ENCODE peak calls at places on chromosomes 1 and 21, in four cellular contexts. X, F, U and Z are unnamed samples. For H3K27me3, the result is how much of the 10 kb centered on the place peaks cover.

GRCh38 chr1:175906370-175906769 is 163.0 kb upstream of the TNR start:
- DNase-seq in X (no peak), U (no peak), F (no peak), Z (no peak)

GRCh38 chr1:240092301-240093119 is 827 bp downstream of the FMN2 start:
- DNase-seq in X (no peak), U (no peak), F (no peak), Z (no peak)

GRCh38 chr21:46297311-46298082 is 11.4 kb downstream of the YBEY start:
- DNase-seq in U (peak), F (no peak), X (no peak), Z (no peak)

GRCh38 chr1:213281610-213282316 is 230.7 kb downstream of the RPS6KC1 start:
- DNase-seq in F (no peak), U (no peak), X (no peak), Z (no peak)

GRCh38 chr1:67818725-67819301 is 14.5 kb downstream of the GNG12 start:
- DNase-seq in F (no peak), U (no peak), X (no peak), Z (no peak)

GRCh38 chr1:226027861-226028260 is 28.7 kb upstream of the SDE2 start:
- DNase-seq in F (no peak), U (no peak), X (no peak), Z (no peak)

GRCh38 chr1:87449348-87449963 is 120.8 kb downstream of the LMO4 start:
- DNase-seq in U (peak), X (no peak), F (no peak), Z (peak)

GRCh38 chr1:240258910-240259309 is 167.2 kb downstream of the FMN2 start:
- DNase-seq in X (no peak), F (no peak), U (no peak), Z (no peak)

GRCh38 chr21:34915364-34915834 is 133.7 kb downstream of the RUNX1 start:
- DNase-seq in X (no peak), U (no peak), F (no peak), Z (no peak)

GRCh38 chr21:33587792-33588484 is 546 bp downstream of the DONSON start:
- DNase-seq in F (no peak), U (no peak), X (no peak), Z (peak)

GRCh38 chr1:27689423-27690173 is 17.6 kb upstream of the IFI6 start:
- DNase-seq in U (no peak), X (no peak), F (no peak), Z (no peak)

GRCh38 chr1:35568975-35569395 is 4.1 kb upstream of the TFAP2E start:
- DNase-seq in X (peak), F (peak), U (no peak), Z (no peak)

GRCh38 chr1:94865369-94865768 is 45.2 kb downstream of the SLC44A3 start:
- DNase-seq in X (no peak), U (no peak), F (no peak), Z (no peak)

GRCh38 chr1:238546118-238546517 is 655.4 kb upstream of the ZP4 start:
- DNase-seq in F (no peak), U (no peak), X (no peak), Z (no peak)

GRCh38 chr1:24888061-24888970 is 41.8 kb downstream of the RUNX3 start:
- DNase-seq in F (no peak), X (no peak), U (no peak), Z (no peak)

GRCh38 chr1:218851601-218852000 is 322.1 kb upstream of the LYPLAL1 start:
- DNase-seq in F (no peak), X (no peak), U (no peak), Z (no peak)

GRCh38 chr1:96756789-96757188 is 35.2 kb downstream of the PTBP2 start:
- DNase-seq in U (no peak), F (no peak), X (no peak), Z (no peak)

GRCh38 chr1:117735045-117735992 is 129.5 kb downstream of the TENT5C start:
- DNase-seq in X (peak), U (no peak), F (no peak), Z (no peak)

GRCh38 chr1:15475737-15476314 is at the start of gene CELA2B:
- DNase-seq in U (no peak), F (no peak), X (no peak), Z (no peak)

GRCh38 chr1:4005431-4005830 is 105.4 kb upstream of the C1orf174 start:
- DNase-seq in U (no peak), X (no peak), F (no peak), Z (no peak)

GRCh38 chr1:204975568-204976235 is 67.3 kb upstream of the CNTN2 start:
- DNase-seq in F (peak), U (no peak), X (peak), Z (no peak)

GRCh38 chr1:62397301-62397700 is 39.5 kb upstream of the USP1 start:
- DNase-seq in U (no peak), F (no peak), X (no peak), Z (no peak)

GRCh38 chr1:214317300-214317699 is 36.3 kb downstream of the SMYD2 start:
- DNase-seq in F (no peak), U (no peak), X (no peak), Z (no peak)

GRCh38 chr1:13965770-13966398 is 265.9 kb downstream of the PRDM2 start:
- DNase-seq in U (peak), F (no peak), X (no peak), Z (no peak)

GRCh38 chr1:66207484-66207883 is 326.5 kb upstream of the SGIP1 start:
- DNase-seq in X (no peak), U (no peak), F (no peak), Z (no peak)

GRCh38 chr1:184300446-184300845 is 86.4 kb upstream of the C1orf21 start:
- DNase-seq in U (no peak), F (no peak), X (no peak), Z (no peak)

GRCh38 chr1:59415286-59415850 is 118.5 kb downstream of the FGGY start:
- DNase-seq in X (no peak), F (no peak), U (no peak), Z (no peak)

GRCh38 chr21:24118738-24119470 is 1488.4 kb downstream of the MRPL39 start:
- DNase-seq in X (no peak), U (no peak), F (no peak), Z (no peak)

GRCh38 chr1:232344791-232345399 is 285.0 kb downstream of the SIPA1L2 start:
- DNase-seq in X (no peak), U (no peak), F (no peak), Z (no peak)

GRCh38 chr1:226891846-226892533 is 21.6 kb downstream of the PSEN2 start:
- DNase-seq in X (no peak), U (no peak), F (no peak), Z (no peak)

GRCh38 chr1:119613769-119614358 is 34.2 kb downstream of the ZNF697 start:
- DNase-seq in U (peak), X (peak), F (peak), Z (peak)

GRCh38 chr1:174118726-174119125 is 40.6 kb upstream of the RABGAP1L start:
- DNase-seq in X (no peak), F (no peak), U (no peak), Z (no peak)

GRCh38 chr21:35619184-35619583 is 441.1 kb downstream of the SETD4 start:
- DNase-seq in F (no peak), X (no peak), U (no peak), Z (no peak)

GRCh38 chr1:93846151-93846928 is 32.7 kb downstream of the DNTTIP2 start:
- DNase-seq in U (peak), X (peak), F (no peak), Z (peak)

GRCh38 chr1:3838788-3839187 is 18.2 kb downstream of the CEP104 start:
- DNase-seq in U (no peak), F (no peak), X (no peak), Z (no peak)

GRCh38 chr1:200550367-200550766 is 70.2 kb downstream of the KIF14 start:
- DNase-seq in U (no peak), F (no peak), X (no peak), Z (no peak)

GRCh38 chr1:18109756-18110597 is 2.4 kb downstream of the IGSF21 start:
- DNase-seq in X (no peak), F (no peak), U (peak), Z (no peak)

GRCh38 chr1:232575524-232576040 is 54.4 kb downstream of the SIPA1L2 start:
- DNase-seq in U (no peak), F (no peak), X (no peak), Z (no peak)

DNA sequence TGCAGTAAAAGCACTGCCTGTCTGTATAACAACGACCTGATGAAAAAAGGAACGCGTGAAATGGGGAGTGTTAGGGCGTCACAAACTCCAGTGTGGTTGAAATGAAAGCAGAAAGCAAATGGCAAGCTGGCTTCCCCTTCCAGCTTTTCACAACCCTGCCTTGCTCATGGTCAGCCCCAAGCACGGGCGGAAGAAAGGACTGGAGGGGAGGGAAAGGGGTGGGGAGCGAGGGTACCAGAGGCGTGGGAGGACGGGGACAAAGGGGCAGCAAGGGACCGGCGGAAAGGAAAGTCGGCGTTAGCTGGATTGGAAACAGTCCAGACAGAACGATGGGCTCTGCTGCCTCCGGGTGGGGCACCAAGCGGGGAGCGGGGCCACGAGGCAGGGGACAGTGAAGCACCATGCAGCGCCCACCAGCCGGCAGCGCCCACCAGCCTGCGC is 9.6 kb downstream of the VPS26C start:
- DNase-seq in X (peak), F (no peak), U (peak), Z (no peak)
- H3K4me3 ChIP-seq in X (peak), F (peak), U (peak), Z (peak)

DNA sequence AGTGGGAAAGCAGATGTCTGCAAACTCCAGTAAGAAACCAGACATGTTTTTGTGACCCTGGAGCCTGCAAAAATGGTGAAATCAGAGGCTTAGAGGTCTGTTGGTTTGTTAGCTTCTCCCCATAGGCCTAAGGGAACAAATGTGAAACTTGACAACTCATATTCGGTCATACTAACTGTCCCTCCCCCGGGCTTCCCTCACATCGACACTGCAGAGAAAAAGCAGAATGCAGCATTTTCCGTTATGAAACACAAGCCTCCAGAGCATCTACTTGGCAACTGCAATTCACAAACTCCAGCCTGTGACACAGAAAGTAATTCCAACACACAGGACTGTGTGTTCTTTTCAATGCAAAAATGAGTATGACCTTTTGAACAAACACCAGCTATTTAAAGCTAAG is 3.7 kb downstream of the KCNA2 start:
- DNase-seq in U (no peak), X (no peak), F (no peak), Z (no peak)
- H3K27me3 ChIP-seq in U (half or more), X (under half), F (under half), Z (under half)

DNA sequence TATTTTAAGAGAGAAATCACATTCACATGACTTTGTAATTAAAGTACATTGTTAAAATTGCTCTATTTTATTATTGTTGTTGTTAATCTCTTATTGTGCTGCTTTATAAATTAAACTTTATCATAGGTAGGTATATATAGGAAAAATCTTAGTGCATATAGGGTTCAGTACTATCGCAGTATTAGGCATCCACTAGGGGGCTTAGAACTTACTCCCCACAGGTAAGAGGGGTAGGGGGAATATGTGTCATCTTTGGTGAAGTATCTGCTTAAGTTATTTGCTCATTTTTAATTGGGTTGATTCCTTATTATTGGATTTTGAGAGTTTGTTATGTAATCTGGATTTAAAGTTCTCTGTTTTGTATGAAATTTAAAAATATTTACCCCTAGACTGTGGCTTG is 385.2 kb downstream of the DUSP10 start:
- DNase-seq in F (no peak), X (no peak), U (no peak), Z (no peak)
- TF ChIP-seq CTCF in F (peak), X (no peak), U (no peak), Z (peak)

DNA sequence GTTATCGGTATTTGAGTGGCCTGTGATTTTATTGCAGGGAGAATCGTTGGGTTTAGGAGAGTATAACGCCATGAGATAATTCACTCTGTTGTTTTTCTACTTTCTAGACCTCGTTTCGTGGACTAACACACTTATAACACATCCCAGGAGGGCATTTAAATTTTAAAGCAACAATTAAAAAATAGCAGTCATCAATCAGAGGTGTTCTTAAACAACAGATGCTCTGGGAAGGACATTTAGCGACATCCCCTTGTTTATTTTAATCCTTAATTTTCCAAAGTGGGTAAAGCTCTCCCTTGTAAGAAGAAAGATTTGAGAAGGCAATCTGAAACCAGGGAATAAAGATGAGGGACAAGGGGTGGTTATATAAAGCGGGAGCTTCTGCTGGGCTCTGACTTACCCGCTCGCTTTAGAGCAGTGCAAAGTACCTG is 4.9 kb downstream of the PBX1 start:
- DNase-seq in X (no peak), F (no peak), U (no peak), Z (no peak)
- H3K4me3 ChIP-seq in X (no peak), F (no peak), U (peak), Z (no peak)

DNA sequence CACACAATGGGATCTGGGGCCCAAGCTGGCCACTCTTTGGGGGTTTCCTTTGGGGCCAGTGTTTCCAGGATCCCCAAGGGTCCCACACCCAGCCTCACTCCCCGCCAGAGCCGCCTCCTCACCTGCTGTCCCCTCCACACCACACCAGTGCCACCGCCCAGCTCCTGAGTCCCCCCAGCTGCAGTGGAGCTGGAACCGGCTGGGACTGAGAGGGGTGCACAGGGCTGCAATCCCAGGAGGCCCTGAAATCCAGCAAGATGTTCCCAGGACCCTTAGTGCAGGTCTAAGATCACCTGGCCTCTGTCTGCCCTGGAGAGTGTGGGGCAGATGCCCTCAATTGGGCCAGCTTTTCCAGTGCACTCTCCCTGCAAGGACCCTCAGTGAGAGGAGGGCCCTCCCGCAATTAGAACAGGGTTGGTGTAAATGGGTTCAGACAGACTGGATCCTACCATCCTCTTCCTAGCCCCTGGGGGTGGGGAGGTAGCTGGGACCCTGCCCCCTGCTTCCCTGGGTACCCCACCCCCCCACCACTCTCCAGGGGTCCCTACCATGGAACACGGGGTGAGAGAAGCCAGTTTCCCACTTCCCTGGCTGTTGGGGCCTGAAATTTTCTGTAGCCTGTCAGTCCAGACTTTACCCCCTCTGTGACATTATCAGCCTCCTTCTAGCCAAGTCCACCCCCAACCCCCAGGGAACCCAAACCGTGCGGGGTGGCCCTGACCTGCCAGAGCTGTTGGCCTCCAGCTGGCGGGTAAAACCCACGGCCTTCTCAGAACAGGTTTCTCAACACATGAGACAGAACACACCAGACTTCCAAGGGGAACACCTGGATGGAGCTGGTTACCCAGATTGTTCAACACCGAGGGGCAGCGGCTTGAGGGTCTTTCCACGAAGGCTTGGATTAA is 7.0 kb downstream of the KRTAP10-12 start:
- DNase-seq in F (no peak), U (no peak), X (no peak), Z (no peak)
- H3K27me3 ChIP-seq in F (under half), U (half or more), X (under half), Z (under half)

GRCh38 chr1:6424000-6424565 is 493 bp upstream of the ESPN start:
- DNase-seq in U (no peak), X (no peak), F (no peak), Z (no peak)
- TF ChIP-seq CTCF in U (no peak), X (no peak), F (no peak), Z (no peak)